ENCODE peak calls at places on chromosomes 6 and 20, in six cellular contexts. Q is NCI-H1092 treated with DMSO at 0.1 percent for 48 hours; C is effector memory CD8-positive, alpha-beta T cell; P is fibroblast of villous mesenchyme; G is dermis microvascular lymphatic vessel endothelial cell; X is tibial nerve. M is an unnamed sample.

GRCh38 chr6:98832282-98833100 is 1.9 kb upstream of the POU3F2 start:
- DNase-seq in Q (peak; percentile 47), C (no peak), P (peak; percentile 25), G (peak; percentile 26), X (no peak), M (peak; percentile 87)

GRCh38 chr6:10451828-10452509 is 37.1 kb upstream of the TFAP2A start:
- DNase-seq in Q (no peak), C (no peak), P (peak; percentile 46), G (no peak), X (no peak), M (no peak)

GRCh38 chr6:121124600-121124999 is 209.7 kb downstream of the TBC1D32 start:
- DNase-seq in Q (no peak), C (no peak), P (no peak), G (no peak), X (no peak), M (no peak)

GRCh38 chr6:20416063-20416454 is 14.4 kb downstream of the E2F3 start:
- DNase-seq in Q (no peak), C (no peak), P (no peak), G (no peak), X (no peak), M (no peak)

GRCh38 chr6:150202404-150202803 is 59.6 kb downstream of the PPP1R14C start:
- DNase-seq in Q (no peak), C (no peak), P (no peak), G (no peak), X (no peak), M (no peak)

GRCh38 chr6:56927538-56928453 is 27.1 kb upstream of the BEND6 start:
- DNase-seq in Q (no peak), C (no peak), P (peak; percentile 29), G (no peak), X (no peak), M (no peak)

GRCh38 chr20:25470045-25470444 is 62.6 kb downstream of the GINS1 start:
- DNase-seq in Q (no peak), C (no peak), P (peak; percentile 32), G (peak; percentile 34), X (no peak), M (no peak)

GRCh38 chr6:109612268-109612667 is 78.7 kb downstream of the AK9 start:
- DNase-seq in Q (no peak), C (no peak), P (no peak), G (no peak), X (no peak), M (no peak)

GRCh38 chr20:34675561-34675960 is 1.3 kb downstream of the PIGU start:
- DNase-seq in Q (no peak), C (no peak), P (no peak), G (no peak), X (no peak), M (no peak)

GRCh38 chr20:7879883-7880282 is 60.4 kb downstream of the HAO1 start:
- DNase-seq in Q (no peak), C (no peak), P (peak; percentile 64), G (no peak), X (no peak), M (no peak)

GRCh38 chr20:13873814-13874213 is 89.0 kb downstream of the NDUFAF5 start:
- DNase-seq in Q (no peak), C (no peak), P (no peak), G (no peak), X (no peak), M (no peak)

GRCh38 chr20:24943196-24943595 is 5.9 kb upstream of the CST7 start:
- DNase-seq in Q (no peak), C (no peak), P (no peak), G (no peak), X (no peak), M (no peak)

GRCh38 chr6:116697475-116697874 is 16.5 kb downstream of the KPNA5 start:
- DNase-seq in Q (no peak), C (no peak), P (no peak), G (no peak), X (no peak), M (no peak)

GRCh38 chr20:19966840-19967239 is 50.3 kb upstream of the NAA20 start:
- DNase-seq in Q (no peak), C (no peak), P (no peak), G (no peak), X (no peak), M (no peak)

GRCh38 chr6:39821739-39822532 is 29.8 kb downstream of the DAAM2 start:
- DNase-seq in Q (no peak), C (no peak), P (no peak), G (no peak), X (peak; percentile 55), M (peak; percentile 90)

M was measured in putamen.